ENCODE peak calls at places on chromosomes 6 and 20, in four cellular contexts. One of them, this sample, is unnamed.

GRCh38 chr20:18055261-18055660 is 2.5 kb downstream of the OVOL2 start:
- DNase-seq in hippocampal formation: no peak
- DNase-seq in activated effector memory CD4-positive, alpha-beta T cell treated with Interleukin-2 at 50 U/mL for 16 hours: no peak
- DNase-seq in A549: no peak
- DNase-seq in this sample: no peak

GRCh38 chr6:10554826-10555225 is 33.7 kb downstream of the GCNT2 start:
- DNase-seq in A549: no peak
- DNase-seq in hippocampal formation: no peak
- DNase-seq in activated effector memory CD4-positive, alpha-beta T cell treated with Interleukin-2 at 50 U/mL for 16 hours: no peak
- DNase-seq in this sample: no peak

GRCh38 chr6:166957087-166957804 is 896 bp upstream of the RNASET2 start:
- DNase-seq in A549: no peak
- DNase-seq in activated effector memory CD4-positive, alpha-beta T cell treated with Interleukin-2 at 50 U/mL for 16 hours: peak
- DNase-seq in hippocampal formation: no peak
- DNase-seq in this sample: peak

GRCh38 chr6:158718431-158719126 is 68.7 kb downstream of the SYTL3 start:
- DNase-seq in A549: peak
- DNase-seq in activated effector memory CD4-positive, alpha-beta T cell treated with Interleukin-2 at 50 U/mL for 16 hours: no peak
- DNase-seq in hippocampal formation: no peak
- DNase-seq in this sample: peak

GRCh38 chr6:106082735-106083398 is 3.3 kb upstream of the PRDM1 start:
- DNase-seq in activated effector memory CD4-positive, alpha-beta T cell treated with Interleukin-2 at 50 U/mL for 16 hours: no peak
- DNase-seq in hippocampal formation: no peak
- DNase-seq in A549: no peak
- DNase-seq in this sample: no peak

GRCh38 chr6:2197177-2197671 is 48.2 kb downstream of the GMDS start:
- DNase-seq in A549: no peak
- DNase-seq in hippocampal formation: peak
- DNase-seq in activated effector memory CD4-positive, alpha-beta T cell treated with Interleukin-2 at 50 U/mL for 16 hours: no peak
- DNase-seq in this sample: no peak

GRCh38 chr20:54335299-54335698 is 127.4 kb downstream of the PFDN4 start:
- DNase-seq in A549: no peak
- DNase-seq in activated effector memory CD4-positive, alpha-beta T cell treated with Interleukin-2 at 50 U/mL for 16 hours: no peak
- DNase-seq in hippocampal formation: no peak
- DNase-seq in this sample: no peak

GRCh38 chr6:149806127-149806526 is 56.6 kb downstream of the PCMT1 start:
- DNase-seq in A549: no peak
- DNase-seq in hippocampal formation: no peak
- DNase-seq in activated effector memory CD4-positive, alpha-beta T cell treated with Interleukin-2 at 50 U/mL for 16 hours: no peak
- DNase-seq in this sample: no peak

GRCh38 chr20:31566658-31567379 is 38.3 kb upstream of the ID1 start:
- DNase-seq in hippocampal formation: no peak
- DNase-seq in activated effector memory CD4-positive, alpha-beta T cell treated with Interleukin-2 at 50 U/mL for 16 hours: no peak
- DNase-seq in A549: no peak
- DNase-seq in this sample: no peak

GRCh38 chr6:120083186-120083585 is 733.6 kb upstream of the MAN1A1 start:
- DNase-seq in activated effector memory CD4-positive, alpha-beta T cell treated with Interleukin-2 at 50 U/mL for 16 hours: no peak
- DNase-seq in A549: no peak
- DNase-seq in hippocampal formation: no peak
- DNase-seq in this sample: no peak

GRCh38 chr20:31590717-31591225 is 14.3 kb upstream of the ID1 start:
- DNase-seq in hippocampal formation: no peak
- DNase-seq in activated effector memory CD4-positive, alpha-beta T cell treated with Interleukin-2 at 50 U/mL for 16 hours: no peak
- DNase-seq in A549: no peak
- DNase-seq in this sample: no peak

GRCh38 chr6:6656287-6656686 is 67.8 kb downstream of the LY86 start:
- DNase-seq in activated effector memory CD4-positive, alpha-beta T cell treated with Interleukin-2 at 50 U/mL for 16 hours: no peak
- DNase-seq in hippocampal formation: no peak
- DNase-seq in A549: no peak
- DNase-seq in this sample: no peak

GRCh38 chr6:132993738-132994137 is 179.4 kb downstream of the RPS12 start:
- DNase-seq in activated effector memory CD4-positive, alpha-beta T cell treated with Interleukin-2 at 50 U/mL for 16 hours: no peak
- DNase-seq in hippocampal formation: no peak
- DNase-seq in A549: no peak
- DNase-seq in this sample: no peak

GRCh38 chr20:58889334-58890072 is 37.0 kb downstream of the GNAS start:
- DNase-seq in activated effector memory CD4-positive, alpha-beta T cell treated with Interleukin-2 at 50 U/mL for 16 hours: no peak
- DNase-seq in hippocampal formation: no peak
- DNase-seq in A549: no peak
- DNase-seq in this sample: no peak

GRCh38 chr20:25195962-25196700 is 619 bp downstream of the ENTPD6 start:
- DNase-seq in hippocampal formation: no peak
- DNase-seq in activated effector memory CD4-positive, alpha-beta T cell treated with Interleukin-2 at 50 U/mL for 16 hours: no peak
- DNase-seq in A549: peak
- DNase-seq in this sample: no peak

GRCh38 chr6:151493495-151494234 is at the start of gene CCDC170:
- DNase-seq in activated effector memory CD4-positive, alpha-beta T cell treated with Interleukin-2 at 50 U/mL for 16 hours: no peak
- DNase-seq in hippocampal formation: no peak
- DNase-seq in A549: peak
- DNase-seq in this sample: peak

GRCh38 chr6:43223175-43223574 is 6.1 kb downstream of the DNPH1 start:
- DNase-seq in A549: no peak
- DNase-seq in activated effector memory CD4-positive, alpha-beta T cell treated with Interleukin-2 at 50 U/mL for 16 hours: no peak
- DNase-seq in hippocampal formation: no peak
- DNase-seq in this sample: no peak

GRCh38 chr6:148557796-148558457 is 188.9 kb upstream of the UST start:
- DNase-seq in A549: no peak
- DNase-seq in hippocampal formation: no peak
- DNase-seq in activated effector memory CD4-positive, alpha-beta T cell treated with Interleukin-2 at 50 U/mL for 16 hours: no peak
- DNase-seq in this sample: no peak

GRCh38 chr6:6320901-6321300 is 439 bp upstream of the F13A1 start:
- DNase-seq in A549: no peak
- DNase-seq in activated effector memory CD4-positive, alpha-beta T cell treated with Interleukin-2 at 50 U/mL for 16 hours: no peak
- DNase-seq in hippocampal formation: no peak
- DNase-seq in this sample: no peak

GRCh38 chr20:57190536-57191265 is 75.7 kb downstream of the BMP7 start:
- DNase-seq in hippocampal formation: no peak
- DNase-seq in A549: peak
- DNase-seq in activated effector memory CD4-positive, alpha-beta T cell treated with Interleukin-2 at 50 U/mL for 16 hours: no peak
- DNase-seq in this sample: no peak

GRCh38 chr6:35214869-35215664 is 1.3 kb downstream of the SCUBE3 start:
- DNase-seq in A549: no peak
- DNase-seq in hippocampal formation: no peak
- DNase-seq in activated effector memory CD4-positive, alpha-beta T cell treated with Interleukin-2 at 50 U/mL for 16 hours: no peak
- DNase-seq in this sample: no peak

GRCh38 chr6:132190097-132190814 is 211.0 kb downstream of the MOXD1 start:
- DNase-seq in activated effector memory CD4-positive, alpha-beta T cell treated with Interleukin-2 at 50 U/mL for 16 hours: no peak
- DNase-seq in A549: no peak
- DNase-seq in hippocampal formation: no peak
- DNase-seq in this sample: no peak

GRCh38 chr6:3484240-3484639 is 27.4 kb upstream of the SLC22A23 start:
- DNase-seq in A549: no peak
- DNase-seq in hippocampal formation: no peak
- DNase-seq in activated effector memory CD4-positive, alpha-beta T cell treated with Interleukin-2 at 50 U/mL for 16 hours: no peak
- DNase-seq in this sample: no peak

GRCh38 chr6:17012421-17013225 is 89.2 kb upstream of the STMND1 start:
- DNase-seq in activated effector memory CD4-positive, alpha-beta T cell treated with Interleukin-2 at 50 U/mL for 16 hours: no peak
- DNase-seq in hippocampal formation: peak
- DNase-seq in A549: no peak
- DNase-seq in this sample: no peak

GRCh38 chr20:53495357-53495756 is 98.3 kb downstream of the ZNF217 start:
- DNase-seq in hippocampal formation: no peak
- DNase-seq in A549: no peak
- DNase-seq in activated effector memory CD4-positive, alpha-beta T cell treated with Interleukin-2 at 50 U/mL for 16 hours: no peak
- DNase-seq in this sample: no peak

GRCh38 chr6:55822815-55823214 is 52.6 kb downstream of the BMP5 start:
- DNase-seq in A549: no peak
- DNase-seq in activated effector memory CD4-positive, alpha-beta T cell treated with Interleukin-2 at 50 U/mL for 16 hours: no peak
- DNase-seq in hippocampal formation: no peak
- DNase-seq in this sample: no peak

GRCh38 chr6:129212081-129212480 is 329.1 kb downstream of the LAMA2 start:
- DNase-seq in A549: no peak
- DNase-seq in activated effector memory CD4-positive, alpha-beta T cell treated with Interleukin-2 at 50 U/mL for 16 hours: no peak
- DNase-seq in hippocampal formation: no peak
- DNase-seq in this sample: no peak

GRCh38 chr6:36822506-36823269 is 16.6 kb downstream of the CPNE5 start:
- DNase-seq in activated effector memory CD4-positive, alpha-beta T cell treated with Interleukin-2 at 50 U/mL for 16 hours: no peak
- DNase-seq in A549: no peak
- DNase-seq in hippocampal formation: no peak
- DNase-seq in this sample: no peak

GRCh38 chr6:147759088-147759487 is 250.6 kb downstream of the SAMD5 start:
- DNase-seq in hippocampal formation: no peak
- DNase-seq in activated effector memory CD4-positive, alpha-beta T cell treated with Interleukin-2 at 50 U/mL for 16 hours: no peak
- DNase-seq in A549: no peak
- DNase-seq in this sample: no peak

GRCh38 chr6:147970970-147971369 is 371.7 kb upstream of the SASH1 start:
- DNase-seq in A549: no peak
- DNase-seq in hippocampal formation: no peak
- DNase-seq in activated effector memory CD4-positive, alpha-beta T cell treated with Interleukin-2 at 50 U/mL for 16 hours: no peak
- DNase-seq in this sample: no peak

GRCh38 chr6:72894091-72894490 is 272.2 kb downstream of the KCNQ5 start:
- DNase-seq in A549: no peak
- DNase-seq in activated effector memory CD4-positive, alpha-beta T cell treated with Interleukin-2 at 50 U/mL for 16 hours: no peak
- DNase-seq in hippocampal formation: no peak
- DNase-seq in this sample: no peak

GRCh38 chr6:148868314-148868713 is 121.5 kb downstream of the UST start:
- DNase-seq in activated effector memory CD4-positive, alpha-beta T cell treated with Interleukin-2 at 50 U/mL for 16 hours: no peak
- DNase-seq in hippocampal formation: no peak
- DNase-seq in A549: no peak
- DNase-seq in this sample: no peak

GRCh38 chr6:48389146-48390043 is 278.4 kb upstream of the PTCHD4 start:
- DNase-seq in hippocampal formation: peak
- DNase-seq in activated effector memory CD4-positive, alpha-beta T cell treated with Interleukin-2 at 50 U/mL for 16 hours: no peak
- DNase-seq in A549: no peak
- DNase-seq in this sample: no peak

GRCh38 chr6:110563711-110564110 is 87.3 kb upstream of the SLC22A16 start:
- DNase-seq in A549: no peak
- DNase-seq in activated effector memory CD4-positive, alpha-beta T cell treated with Interleukin-2 at 50 U/mL for 16 hours: no peak
- DNase-seq in hippocampal formation: no peak
- DNase-seq in this sample: no peak

GRCh38 chr20:54070187-54070987 is at the start of gene BCAS1:
- DNase-seq in hippocampal formation: no peak
- DNase-seq in activated effector memory CD4-positive, alpha-beta T cell treated with Interleukin-2 at 50 U/mL for 16 hours: no peak
- DNase-seq in A549: peak
- DNase-seq in this sample: no peak

GRCh38 chr6:5838656-5839396 is 167.9 kb downstream of the NRN1 start:
- DNase-seq in activated effector memory CD4-positive, alpha-beta T cell treated with Interleukin-2 at 50 U/mL for 16 hours: no peak
- DNase-seq in hippocampal formation: no peak
- DNase-seq in A549: no peak
- DNase-seq in this sample: no peak

GRCh38 chr6:45591306-45591705 is 213.6 kb upstream of the SUPT3H start:
- DNase-seq in activated effector memory CD4-positive, alpha-beta T cell treated with Interleukin-2 at 50 U/mL for 16 hours: no peak
- DNase-seq in hippocampal formation: no peak
- DNase-seq in A549: no peak
- DNase-seq in this sample: no peak

GRCh38 chr20:34045930-34046329 is 52.2 kb downstream of the RALY start:
- DNase-seq in activated effector memory CD4-positive, alpha-beta T cell treated with Interleukin-2 at 50 U/mL for 16 hours: no peak
- DNase-seq in A549: no peak
- DNase-seq in hippocampal formation: no peak
- DNase-seq in this sample: no peak

GRCh38 chr6:139409026-139409425 is 34.6 kb upstream of the CITED2 start:
- DNase-seq in A549: no peak
- DNase-seq in activated effector memory CD4-positive, alpha-beta T cell treated with Interleukin-2 at 50 U/mL for 16 hours: no peak
- DNase-seq in hippocampal formation: no peak
- DNase-seq in this sample: no peak